ENCODE peak calls at places on chromosomes 6 and 20, in four cellular contexts. X is CD8-positive, alpha-beta T cell; C is cardiac muscle cell; K is HCT116. I is an unnamed sample. For H3K9me3, the result is how much of the 10 kb centered on the place peaks cover.

GRCh38 chr20:4217349-4217761 is 202.0 kb upstream of the RNF24 start:
- DNase-seq in X (no peak), C (no peak), K (no peak), I (no peak)

GRCh38 chr6:106745824-106746610 is 116.6 kb downstream of the QRSL1 start:
- DNase-seq in X (no peak), C (no peak), K (no peak), I (no peak)

GRCh38 chr6:156598316-156598715 is 178.9 kb upstream of the ARID1B start:
- DNase-seq in X (no peak), C (no peak), K (no peak), I (no peak)

GRCh38 chr20:50415031-50415515 is 95.1 kb upstream of the PTPN1 start:
- DNase-seq in X (no peak), C (no peak), K (peak), I (no peak)

GRCh38 chr6:163748036-163748435 is 333.5 kb downstream of the QKI start:
- DNase-seq in X (no peak), C (no peak), K (no peak), I (no peak)

GRCh38 chr20:52303281-52303950 is 111.8 kb upstream of the ZFP64 start:
- DNase-seq in X (no peak), C (no peak), K (no peak), I (no peak)

GRCh38 chr20:11216451-11217314 is 542.9 kb upstream of the JAG1 start:
- DNase-seq in X (no peak), C (no peak), K (no peak), I (no peak)

GRCh38 chr6:54267798-54268197 is 40.4 kb upstream of the TINAG start:
- DNase-seq in X (no peak), C (peak), K (peak), I (no peak)

GRCh38 chr20:51906049-51906448 is 103.7 kb upstream of the SALL4 start:
- DNase-seq in X (no peak), C (no peak), K (no peak), I (no peak)

GRCh38 chr6:106981901-106982300 is 7.4 kb upstream of the CD24 start:
- DNase-seq in X (no peak), C (no peak), K (no peak), I (no peak)

GRCh38 chr20:45911486-45912343 is at the start of gene PLTP:
- DNase-seq in X (no peak), C (peak), K (no peak), I (no peak)

GRCh38 chr20:11451793-11452291 is 465.9 kb upstream of the BTBD3 start:
- DNase-seq in X (no peak), C (no peak), K (peak), I (no peak)

GRCh38 chr6:44896701-44897100 is 431.4 kb upstream of the RUNX2 start:
- DNase-seq in X (no peak), C (no peak), K (no peak), I (no peak)

GRCh38 chr6:100255701-100256100 is 209.0 kb downstream of the SIM1 start:
- DNase-seq in X (no peak), C (no peak), K (no peak), I (no peak)

GRCh38 chr6:135411339-135411738 is 86.2 kb downstream of the AHI1 start:
- DNase-seq in X (no peak), C (no peak), K (no peak), I (no peak)

GRCh38 chr6:273441-274111 is 18.7 kb upstream of the DUSP22 start:
- DNase-seq in X (no peak), C (no peak), K (no peak), I (no peak)

GRCh38 chr6:29796026-29796425 is 31.6 kb upstream of the HLA-G start:
- DNase-seq in X (no peak), C (no peak), K (no peak), I (no peak)

GRCh38 chr6:70834520-70834919 is 122.3 kb downstream of the B3GAT2 start:
- DNase-seq in X (no peak), C (no peak), K (no peak), I (peak)

GRCh38 chr20:33130553-33130952 is 37.4 kb upstream of the BPIFA2 start:
- DNase-seq in X (no peak), C (no peak), K (no peak), I (no peak)

GRCh38 chr6:894274-894673 is 201.3 kb upstream of the EXOC2 start:
- DNase-seq in X (no peak), C (no peak), K (no peak), I (no peak)

GRCh38 chr6:150118642-150119041 is 24.2 kb upstream of the PPP1R14C start:
- DNase-seq in X (no peak), C (no peak), K (no peak), I (no peak)

GRCh38 chr6:163414367-163415175 is at the start of gene QKI:
- DNase-seq in X (peak), C (peak), K (no peak), I (no peak)

GRCh38 chr6:136792066-136792944 is at the start of gene MAP3K5:
- DNase-seq in X (peak), C (peak), K (peak), I (peak)

GRCh38 chr20:35901678-35902544 is 52.4 kb downstream of the SCAND1 start:
- DNase-seq in X (no peak), C (peak), K (peak), I (peak)

GRCh38 chr6:44525761-44526351 is 138.3 kb downstream of the CDC5L start:
- DNase-seq in X (no peak), C (no peak), K (no peak), I (no peak)

GRCh38 chr6:105459884-105460283 is 57.0 kb upstream of the PREP start:
- DNase-seq in X (no peak), C (no peak), K (no peak), I (no peak)

GRCh38 chr20:32965581-32966373 is 38.5 kb downstream of the SUN5 start:
- DNase-seq in X (no peak), C (no peak), K (no peak), I (no peak)

GRCh38 chr6:83867527-83868161 is 8.2 kb downstream of the CYB5R4 start:
- DNase-seq in X (no peak), C (no peak), K (peak), I (peak)

GRCh38 chr6:109695468-109695867 is 4.4 kb downstream of the FIG4 start:
- DNase-seq in X (no peak), C (no peak), K (no peak), I (no peak)

GRCh38 chr6:132259070-132259469 is 142.2 kb downstream of the MOXD1 start:
- DNase-seq in X (no peak), C (no peak), K (no peak), I (no peak)

GRCh38 chr20:23361108-23361650 is 803 bp upstream of the GZF1 start:
- DNase-seq in X (no peak), C (no peak), K (no peak), I (no peak)

GRCh38 chr20:23358923-23359572 is 2.9 kb upstream of the GZF1 start:
- DNase-seq in X (no peak), C (no peak), K (no peak), I (no peak)

GRCh38 chr20:23356203-23356602 is 5.6 kb downstream of the NXT1 start:
- DNase-seq in X (no peak), C (no peak), K (no peak), I (no peak)

GRCh38 chr20:23357767-23358562 is 4.0 kb upstream of the GZF1 start:
- DNase-seq in X (peak), C (peak), K (peak), I (peak)

GRCh38 chr20:23358563-23358906 is 3.4 kb upstream of the GZF1 start:
- DNase-seq in X (no peak), C (no peak), K (no peak), I (no peak)
- H3K4me3 ChIP-seq in X (peak), C (peak), K (peak), I (peak)

GRCh38 chr6:19501737-19502245 is 335.4 kb upstream of the ID4 start:
- DNase-seq in X (no peak), C (no peak), K (no peak), I (no peak)
- TF ChIP-seq CTCF in X (no peak), C (no peak), K (no peak), I (no peak)

DNA sequence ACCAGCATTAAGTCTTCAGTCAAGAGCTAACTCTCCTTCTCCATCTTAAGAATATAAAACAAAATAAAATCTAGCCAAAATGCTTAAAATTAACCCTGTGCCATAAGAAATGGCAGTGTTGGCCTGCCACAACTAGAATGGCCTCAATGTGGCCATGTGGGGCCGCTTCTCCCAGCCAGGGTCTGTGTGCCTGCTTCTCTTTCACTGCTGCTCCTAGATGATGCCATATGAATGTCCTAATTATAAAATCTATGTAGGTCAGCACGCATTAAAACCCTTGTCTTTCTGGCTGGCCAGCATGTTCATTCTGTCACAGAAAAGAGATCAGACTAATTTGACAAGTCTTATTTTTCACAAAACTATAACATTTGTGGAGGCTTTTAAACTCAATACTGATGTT is 102.6 kb downstream of the C6orf118 start:
- DNase-seq in X (no peak), C (no peak), K (no peak), I (no peak)
- H3K9me3 ChIP-seq in X (under half), C (under half), K (under half), I (under half)

DNA sequence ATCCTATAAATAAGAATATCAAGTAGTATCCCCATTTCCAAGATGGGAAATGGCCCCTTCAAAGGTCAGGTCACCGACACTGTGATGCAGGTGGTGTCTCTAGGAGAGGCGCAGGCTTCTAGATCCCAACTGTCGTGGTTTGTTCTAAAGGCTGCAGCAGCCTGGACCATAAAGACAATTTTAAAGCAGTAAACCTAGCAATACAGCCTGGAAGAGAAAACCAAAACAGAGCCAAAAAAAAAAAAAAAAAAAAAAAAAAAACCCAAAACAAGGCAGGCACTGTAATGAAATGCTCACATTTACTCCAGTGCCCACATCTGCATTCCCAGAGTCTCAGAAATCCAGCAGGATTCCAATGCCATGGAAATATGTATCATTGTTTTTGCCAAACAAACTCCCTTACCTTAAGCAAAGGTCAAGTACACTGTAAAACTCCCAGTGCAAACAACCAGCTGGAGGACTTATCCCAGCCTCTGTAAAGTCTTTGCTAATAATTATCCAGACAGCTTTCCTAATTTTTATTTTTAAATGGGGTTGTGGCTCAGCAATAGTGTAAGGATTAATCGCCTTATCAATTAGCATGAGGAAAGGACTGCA is 98.2 kb downstream of the PSMG4 start:
- DNase-seq in X (no peak), C (no peak), K (no peak), I (no peak)
- H3K4me3 ChIP-seq in X (no peak), C (no peak), K (no peak), I (no peak)

DNA sequence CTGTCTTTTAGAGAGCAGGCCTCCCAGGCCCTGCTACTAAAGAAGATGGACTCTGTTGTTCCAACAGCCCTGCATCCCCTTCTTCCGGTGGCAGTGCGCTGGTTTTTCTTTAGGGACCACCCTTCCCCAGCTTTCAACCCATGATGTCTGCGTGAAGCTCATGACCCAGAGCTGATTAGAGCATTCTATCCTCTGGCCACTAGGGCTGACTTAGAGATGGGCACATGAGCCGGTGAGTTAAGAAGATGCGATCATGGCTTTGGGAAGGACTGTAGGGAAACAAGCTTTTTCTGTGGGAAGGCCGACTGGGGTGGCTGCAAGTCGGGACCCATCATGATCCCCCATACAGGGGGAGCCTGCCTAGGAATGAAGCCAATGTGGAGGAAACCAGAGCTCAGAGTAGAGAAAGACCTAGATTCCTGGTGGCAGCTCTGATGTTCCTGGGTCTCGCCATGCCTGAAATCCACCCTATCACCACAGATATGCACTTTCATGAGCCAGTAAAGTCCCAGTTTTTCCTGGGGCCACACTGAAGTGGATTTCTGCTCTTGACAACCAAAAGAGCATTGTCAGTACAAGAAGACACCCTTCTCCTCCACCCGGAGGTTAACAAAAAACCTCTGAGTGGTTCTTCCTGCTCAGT is 29.1 kb upstream of the STX16 start:
- DNase-seq in X (no peak), C (no peak), K (peak), I (no peak)
- TF ChIP-seq CTCF in X (no peak), C (peak), K (no peak), I (peak)

DNA sequence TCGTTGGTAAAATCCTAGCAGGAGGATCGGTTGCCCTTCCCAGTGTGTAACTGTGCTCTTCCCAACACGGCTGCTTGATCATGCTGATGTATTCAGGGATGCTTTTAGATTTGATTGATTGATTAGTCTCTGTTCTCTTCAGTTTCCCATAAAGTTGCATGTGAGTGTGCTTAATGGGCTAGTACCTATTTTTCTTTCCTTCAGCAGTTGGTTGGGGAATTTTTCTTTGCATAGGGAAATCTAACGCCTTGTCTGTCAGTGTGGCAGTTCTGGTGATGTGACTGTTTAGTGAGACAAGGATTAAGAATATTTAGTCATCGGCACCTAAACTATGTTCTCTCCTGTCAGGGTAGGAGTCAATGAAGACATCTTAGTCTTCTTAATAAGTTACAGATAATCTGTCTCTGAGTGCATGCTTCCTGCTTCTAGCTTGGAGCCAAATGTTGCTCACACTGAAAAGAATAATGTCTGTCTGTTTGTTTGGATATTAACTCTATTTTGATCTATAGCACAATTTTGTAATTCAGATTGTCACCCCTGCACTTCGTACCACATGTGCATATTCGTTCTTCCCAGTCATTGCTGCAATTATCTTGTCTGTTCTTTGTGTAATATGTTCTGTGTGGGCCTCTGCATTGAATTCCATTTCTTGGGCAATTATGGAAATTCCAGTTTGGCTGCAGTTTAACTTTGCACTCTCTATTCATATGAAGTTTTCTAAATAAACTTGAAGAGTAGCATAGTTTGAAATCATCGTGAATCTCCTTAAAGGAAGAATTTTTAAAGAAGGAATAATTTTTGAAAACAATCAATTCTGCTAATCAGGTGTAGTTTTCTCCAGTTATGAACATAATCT is 170.0 kb downstream of the EDN1 start:
- DNase-seq in X (no peak), C (no peak), K (no peak), I (no peak)
- H3K9me3 ChIP-seq in X (under half), C (under half), K (under half), I (under half)

DNA sequence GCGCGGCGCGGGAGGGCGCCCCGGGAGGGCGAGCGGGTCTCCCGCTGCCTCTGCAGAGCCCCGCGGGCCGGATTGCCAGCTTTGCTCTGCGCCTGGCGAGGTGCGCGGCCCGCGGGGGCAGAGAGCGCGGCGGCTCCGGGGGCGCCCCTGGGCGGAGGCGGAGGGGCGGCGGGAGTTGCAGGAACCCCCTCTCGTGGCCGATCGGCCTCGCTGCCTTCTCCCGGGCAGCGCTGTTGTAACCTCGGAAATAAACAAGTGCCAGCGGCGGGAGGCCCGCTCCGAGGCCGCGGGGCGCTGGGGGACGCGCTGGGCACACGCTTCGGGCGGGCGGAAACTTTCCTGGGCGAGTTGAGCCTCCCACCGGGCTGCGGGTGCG is 1.2 kb downstream of the CDH4 start:
- DNase-seq in X (no peak), C (peak), K (no peak), I (no peak)
- H3K4me3 ChIP-seq in X (no peak), C (peak), K (no peak), I (peak)

GRCh38 chr6:43383021-43383667 is 13.7 kb upstream of the ZNF318 start:
- DNase-seq in X (no peak), C (no peak), K (no peak), I (peak)

GRCh38 chr6:43391448-43392031 is 22.1 kb upstream of the ZNF318 start:
- DNase-seq in X (peak), C (no peak), K (no peak), I (no peak)

GRCh38 chr6:43389713-43390265 is 20.3 kb upstream of the ZNF318 start:
- DNase-seq in X (no peak), C (no peak), K (no peak), I (no peak)

DNA sequence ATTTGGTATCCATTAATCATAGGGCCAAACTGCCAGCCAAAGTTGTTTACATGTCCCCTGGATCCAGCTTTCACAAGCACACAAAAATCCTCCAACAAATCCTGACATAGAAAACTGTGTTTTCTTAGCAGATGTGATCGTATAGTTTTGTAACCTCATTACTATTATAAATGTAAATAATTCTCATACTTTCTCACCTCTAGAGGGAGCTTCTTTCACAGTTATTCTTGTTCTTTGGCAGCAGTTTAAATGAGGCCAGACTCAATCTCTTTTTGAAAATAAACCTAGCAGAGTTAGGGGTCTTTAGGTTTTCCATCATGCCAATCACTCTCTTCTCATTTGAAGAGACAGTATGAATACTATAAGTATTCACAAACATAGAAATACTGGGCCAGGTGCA is 17.0 kb upstream of the ZNF318 start:
- DNase-seq in X (no peak), C (no peak), K (no peak), I (no peak)
- TF ChIP-seq CTCF in X (no peak), C (no peak), K (peak), I (peak)

GRCh38 chr20:63077705-63078104 is 70.9 kb upstream of the BHLHE23 start:
- DNase-seq in X (no peak), C (no peak), K (no peak), I (no peak)
- H3K9me3 ChIP-seq in X (under half), C (under half), K (under half), I (under half)

I was measured in AG04450.